ENCODE peak calls at places on chromosomes 12 and 14, in nine cellular contexts. One of them, this sample, is unnamed.
A peak's percentile ranks its signal among the peaks of the same experiment; 100 is the strongest.

GRCh38 chr12:50400104-50400637 is 514 bp upstream of the LARP4 start:
- DNase-seq in thoracic aorta: no peak
- DNase-seq in transverse colon: no peak
- DNase-seq in mesothelial cell of epicardium: no peak
- DNase-seq in tibial nerve: no peak
- DNase-seq in HFFc6: no peak
- DNase-seq in endothelial cell: no peak
- DNase-seq in lower lobe of right lung: no peak
- DNase-seq in mucosa of descending colon: no peak
- DNase-seq in this sample: no peak

GRCh38 chr12:108853426-108853825 is 4.0 kb downstream of the SSH1 start:
- DNase-seq in tibial nerve: no peak
- DNase-seq in HFFc6: no peak
- DNase-seq in thoracic aorta: no peak
- DNase-seq in mesothelial cell of epicardium: no peak
- DNase-seq in endothelial cell: no peak
- DNase-seq in mucosa of descending colon: no peak
- DNase-seq in lower lobe of right lung: no peak
- DNase-seq in transverse colon: no peak
- DNase-seq in this sample: no peak

GRCh38 chr14:36214476-36215216 is 38.1 kb upstream of the PTCSC3 start:
- DNase-seq in mucosa of descending colon: no peak
- DNase-seq in mesothelial cell of epicardium: no peak
- DNase-seq in transverse colon: no peak
- DNase-seq in endothelial cell: no peak
- DNase-seq in lower lobe of right lung: no peak
- DNase-seq in tibial nerve: no peak
- DNase-seq in HFFc6: no peak
- DNase-seq in thoracic aorta: no peak
- DNase-seq in this sample: no peak

GRCh38 chr12:116455540-116456306 is 103.5 kb upstream of the MAP1LC3B2 start:
- DNase-seq in transverse colon: peak; percentile 79
- DNase-seq in thoracic aorta: peak; percentile 90
- DNase-seq in HFFc6: peak; percentile 98
- DNase-seq in lower lobe of right lung: no peak
- DNase-seq in tibial nerve: peak; percentile 91
- DNase-seq in mucosa of descending colon: no peak
- DNase-seq in mesothelial cell of epicardium: peak; percentile 81
- DNase-seq in endothelial cell: peak; percentile 67
- DNase-seq in this sample: peak; percentile 93

GRCh38 chr12:70854138-70854537 is 66.4 kb downstream of the PTPRR start:
- DNase-seq in HFFc6: no peak
- DNase-seq in transverse colon: no peak
- DNase-seq in tibial nerve: no peak
- DNase-seq in mucosa of descending colon: no peak
- DNase-seq in mesothelial cell of epicardium: no peak
- DNase-seq in endothelial cell: no peak
- DNase-seq in lower lobe of right lung: no peak
- DNase-seq in thoracic aorta: no peak
- DNase-seq in this sample: no peak

GRCh38 chr12:53623526-53623925 is 2.7 kb downstream of the ATF7 start:
- DNase-seq in tibial nerve: peak; percentile 42
- DNase-seq in HFFc6: no peak
- DNase-seq in mucosa of descending colon: no peak
- DNase-seq in lower lobe of right lung: no peak
- DNase-seq in transverse colon: no peak
- DNase-seq in mesothelial cell of epicardium: no peak
- DNase-seq in thoracic aorta: no peak
- DNase-seq in endothelial cell: no peak
- DNase-seq in this sample: no peak

GRCh38 chr14:21711360-21711961 is 37.8 kb upstream of the OR4E1 start:
- DNase-seq in transverse colon: peak; percentile 13
- DNase-seq in HFFc6: peak; percentile 22
- DNase-seq in tibial nerve: peak; percentile 8
- DNase-seq in mucosa of descending colon: no peak
- DNase-seq in thoracic aorta: no peak
- DNase-seq in endothelial cell: peak; percentile 35
- DNase-seq in lower lobe of right lung: no peak
- DNase-seq in mesothelial cell of epicardium: no peak
- DNase-seq in this sample: no peak

GRCh38 chr12:10717410-10717809 is 5.7 kb downstream of the YBX3 start:
- DNase-seq in transverse colon: no peak
- DNase-seq in mesothelial cell of epicardium: no peak
- DNase-seq in endothelial cell: peak; percentile 27
- DNase-seq in thoracic aorta: no peak
- DNase-seq in tibial nerve: no peak
- DNase-seq in lower lobe of right lung: no peak
- DNase-seq in mucosa of descending colon: no peak
- DNase-seq in HFFc6: no peak
- DNase-seq in this sample: no peak

GRCh38 chr14:26527095-26527494 is 70.7 kb downstream of the NOVA1 start:
- DNase-seq in HFFc6: no peak
- DNase-seq in tibial nerve: no peak
- DNase-seq in thoracic aorta: no peak
- DNase-seq in transverse colon: no peak
- DNase-seq in endothelial cell: no peak
- DNase-seq in lower lobe of right lung: no peak
- DNase-seq in mesothelial cell of epicardium: no peak
- DNase-seq in mucosa of descending colon: no peak
- DNase-seq in this sample: no peak

GRCh38 chr12:95124106-95124505 is 50.7 kb upstream of the NR2C1 start:
- DNase-seq in endothelial cell: no peak
- DNase-seq in tibial nerve: no peak
- DNase-seq in mucosa of descending colon: no peak
- DNase-seq in mesothelial cell of epicardium: no peak
- DNase-seq in HFFc6: no peak
- DNase-seq in thoracic aorta: no peak
- DNase-seq in transverse colon: peak; percentile 28
- DNase-seq in lower lobe of right lung: peak; percentile 61
- DNase-seq in this sample: no peak

GRCh38 chr12:77151030-77151429 is 85.7 kb upstream of the E2F7 start:
- DNase-seq in endothelial cell: no peak
- DNase-seq in mucosa of descending colon: no peak
- DNase-seq in thoracic aorta: no peak
- DNase-seq in mesothelial cell of epicardium: no peak
- DNase-seq in transverse colon: no peak
- DNase-seq in tibial nerve: no peak
- DNase-seq in HFFc6: no peak
- DNase-seq in lower lobe of right lung: no peak
- DNase-seq in this sample: no peak

GRCh38 chr14:65006251-65006721 is 19.6 kb downstream of the FNTB start:
- DNase-seq in tibial nerve: no peak
- DNase-seq in mucosa of descending colon: no peak
- DNase-seq in mesothelial cell of epicardium: no peak
- DNase-seq in HFFc6: no peak
- DNase-seq in endothelial cell: no peak
- DNase-seq in thoracic aorta: no peak
- DNase-seq in transverse colon: no peak
- DNase-seq in lower lobe of right lung: no peak
- DNase-seq in this sample: no peak

GRCh38 chr12:22333751-22334695 is 484 bp downstream of the ST8SIA1 start:
- DNase-seq in tibial nerve: no peak
- DNase-seq in mucosa of descending colon: peak; percentile 53
- DNase-seq in transverse colon: peak; percentile 11
- DNase-seq in endothelial cell: peak; percentile 22
- DNase-seq in HFFc6: no peak
- DNase-seq in lower lobe of right lung: peak; percentile 49
- DNase-seq in thoracic aorta: no peak
- DNase-seq in mesothelial cell of epicardium: peak; percentile 42
- DNase-seq in this sample: no peak

GRCh38 chr12:126369487-126370463 is 1304.5 kb downstream of the AACS start:
- DNase-seq in endothelial cell: no peak
- DNase-seq in transverse colon: no peak
- DNase-seq in thoracic aorta: no peak
- DNase-seq in HFFc6: peak; percentile 44
- DNase-seq in mesothelial cell of epicardium: no peak
- DNase-seq in lower lobe of right lung: no peak
- DNase-seq in tibial nerve: no peak
- DNase-seq in mucosa of descending colon: no peak
- DNase-seq in this sample: no peak

GRCh38 chr14:60233251-60233650 is 15.8 kb upstream of the PPM1A start:
- DNase-seq in thoracic aorta: no peak
- DNase-seq in endothelial cell: no peak
- DNase-seq in lower lobe of right lung: no peak
- DNase-seq in mesothelial cell of epicardium: no peak
- DNase-seq in tibial nerve: no peak
- DNase-seq in HFFc6: no peak
- DNase-seq in mucosa of descending colon: no peak
- DNase-seq in transverse colon: no peak
- DNase-seq in this sample: no peak

GRCh38 chr14:36502558-36503508 is 17.2 kb downstream of the NKX2-1 start:
- DNase-seq in HFFc6: no peak
- DNase-seq in endothelial cell: no peak
- DNase-seq in mesothelial cell of epicardium: no peak
- DNase-seq in lower lobe of right lung: no peak
- DNase-seq in thoracic aorta: no peak
- DNase-seq in tibial nerve: no peak
- DNase-seq in mucosa of descending colon: no peak
- DNase-seq in transverse colon: no peak
- DNase-seq in this sample: no peak

GRCh38 chr12:96240251-96240650 is 46.1 kb downstream of the ELK3 start:
- DNase-seq in thoracic aorta: no peak
- DNase-seq in lower lobe of right lung: no peak
- DNase-seq in HFFc6: no peak
- DNase-seq in transverse colon: no peak
- DNase-seq in tibial nerve: no peak
- DNase-seq in mucosa of descending colon: no peak
- DNase-seq in mesothelial cell of epicardium: no peak
- DNase-seq in endothelial cell: no peak
- DNase-seq in this sample: no peak

GRCh38 chr12:52119398-52120254 is 40.1 kb downstream of the SMIM41 start:
- DNase-seq in thoracic aorta: no peak
- DNase-seq in mucosa of descending colon: no peak
- DNase-seq in endothelial cell: peak; percentile 52
- DNase-seq in tibial nerve: no peak
- DNase-seq in mesothelial cell of epicardium: peak; percentile 58
- DNase-seq in lower lobe of right lung: no peak
- DNase-seq in transverse colon: peak; percentile 47
- DNase-seq in HFFc6: no peak
- DNase-seq in this sample: no peak

GRCh38 chr12:46154221-46154975 is 114.4 kb downstream of the SLC38A1 start:
- DNase-seq in mesothelial cell of epicardium: no peak
- DNase-seq in endothelial cell: no peak
- DNase-seq in thoracic aorta: no peak
- DNase-seq in tibial nerve: no peak
- DNase-seq in lower lobe of right lung: no peak
- DNase-seq in transverse colon: no peak
- DNase-seq in HFFc6: peak; percentile 82
- DNase-seq in mucosa of descending colon: no peak
- DNase-seq in this sample: no peak

GRCh38 chr12:75087656-75088055 is 122.0 kb downstream of the KCNC2 start:
- DNase-seq in mucosa of descending colon: no peak
- DNase-seq in HFFc6: peak; percentile 2
- DNase-seq in transverse colon: no peak
- DNase-seq in tibial nerve: no peak
- DNase-seq in mesothelial cell of epicardium: no peak
- DNase-seq in lower lobe of right lung: no peak
- DNase-seq in thoracic aorta: no peak
- DNase-seq in endothelial cell: peak; percentile 5
- DNase-seq in this sample: no peak
- TF ChIP-seq CTCF in mucosa of descending colon: no peak
- TF ChIP-seq CTCF in HFFc6: peak; percentile 40
- TF ChIP-seq CTCF in transverse colon: no peak
- TF ChIP-seq CTCF in tibial nerve: no peak
- TF ChIP-seq CTCF in mesothelial cell of epicardium: no peak
- TF ChIP-seq CTCF in lower lobe of right lung: no peak
- TF ChIP-seq CTCF in thoracic aorta: no peak
- TF ChIP-seq CTCF in endothelial cell: no peak
- TF ChIP-seq CTCF in this sample: no peak

DNA sequence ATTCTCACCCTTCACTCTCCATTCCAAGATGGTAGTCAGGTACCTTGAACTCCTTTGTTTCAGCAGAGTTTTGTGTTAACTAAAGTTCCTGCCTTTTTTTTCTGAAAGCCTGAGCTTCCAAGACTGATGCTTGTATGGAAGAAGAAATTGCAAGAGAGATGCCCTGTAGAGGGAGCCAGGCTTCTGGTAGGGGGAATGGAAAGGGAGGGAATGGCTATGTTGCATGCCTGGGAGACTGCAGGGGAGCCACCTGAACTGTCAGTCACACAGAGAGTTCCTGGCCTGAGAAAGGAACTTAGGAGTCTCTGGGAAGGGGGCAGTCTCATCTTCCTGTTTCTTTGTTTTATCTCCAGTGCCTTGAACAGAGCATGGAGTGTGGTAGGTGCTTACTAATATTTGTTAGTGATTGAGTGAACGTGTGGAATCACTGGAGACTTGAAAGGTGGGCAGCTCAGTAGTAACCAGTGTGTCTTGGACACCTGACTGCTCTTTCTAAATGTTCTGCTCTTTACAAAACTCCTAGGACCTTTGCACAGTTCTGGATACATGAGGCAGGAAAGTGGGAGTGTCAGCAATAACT is 132.2 kb downstream of the ANO4 start:
- DNase-seq in thoracic aorta: no peak
- DNase-seq in mucosa of descending colon: no peak
- DNase-seq in endothelial cell: peak; percentile 33
- DNase-seq in HFFc6: peak; percentile 28
- DNase-seq in tibial nerve: no peak
- DNase-seq in transverse colon: peak; percentile 8
- DNase-seq in mesothelial cell of epicardium: peak; percentile 37
- DNase-seq in lower lobe of right lung: no peak
- DNase-seq in this sample: no peak
- TF ChIP-seq CTCF in thoracic aorta: no peak
- TF ChIP-seq CTCF in mucosa of descending colon: no peak
- TF ChIP-seq CTCF in endothelial cell: no peak
- TF ChIP-seq CTCF in HFFc6: peak; percentile 60
- TF ChIP-seq CTCF in tibial nerve: no peak
- TF ChIP-seq CTCF in transverse colon: no peak
- TF ChIP-seq CTCF in mesothelial cell of epicardium: no peak
- TF ChIP-seq CTCF in lower lobe of right lung: no peak
- TF ChIP-seq CTCF in this sample: peak; percentile 19

GRCh38 chr12:49366652-49367380 is 446 bp upstream of the SPATS2 start:
- DNase-seq in tibial nerve: peak; percentile 75
- DNase-seq in lower lobe of right lung: peak; percentile 89
- DNase-seq in transverse colon: peak; percentile 90
- DNase-seq in thoracic aorta: no peak
- DNase-seq in HFFc6: peak; percentile 92
- DNase-seq in mucosa of descending colon: peak; percentile 90
- DNase-seq in mesothelial cell of epicardium: peak; percentile 99
- DNase-seq in endothelial cell: peak; percentile 100
- DNase-seq in this sample: peak; percentile 99
- TF ChIP-seq CTCF in tibial nerve: peak; percentile 40
- TF ChIP-seq CTCF in lower lobe of right lung: peak; percentile 30
- TF ChIP-seq CTCF in transverse colon: peak; percentile 39
- TF ChIP-seq CTCF in thoracic aorta: peak; percentile 45
- TF ChIP-seq CTCF in HFFc6: peak; percentile 54
- TF ChIP-seq CTCF in mucosa of descending colon: no peak
- TF ChIP-seq CTCF in mesothelial cell of epicardium: no peak
- TF ChIP-seq CTCF in endothelial cell: no peak
- TF ChIP-seq CTCF in this sample: peak; percentile 44

DNA sequence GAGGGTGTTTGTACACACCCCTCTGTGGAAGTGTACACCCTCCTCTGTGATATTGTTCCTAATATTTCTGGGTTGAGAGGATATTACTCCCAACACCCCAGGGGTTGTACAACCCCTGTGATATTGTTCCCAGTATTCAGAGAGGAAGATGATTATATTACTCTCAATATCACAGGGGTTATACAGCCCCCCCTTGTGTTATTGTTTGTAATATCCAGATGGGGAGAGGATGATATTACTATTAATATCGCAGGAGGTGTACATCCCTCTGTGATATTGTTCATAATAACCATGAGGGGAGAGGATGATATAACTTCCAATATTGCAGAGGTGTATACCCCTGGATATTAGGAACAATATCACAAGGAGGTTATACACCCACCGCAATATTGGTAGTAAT is 566.1 kb upstream of the MIS18BP1 start:
- DNase-seq in thoracic aorta: no peak
- DNase-seq in transverse colon: no peak
- DNase-seq in tibial nerve: no peak
- DNase-seq in mesothelial cell of epicardium: no peak
- DNase-seq in lower lobe of right lung: no peak
- DNase-seq in mucosa of descending colon: no peak
- DNase-seq in HFFc6: no peak
- DNase-seq in endothelial cell: no peak
- DNase-seq in this sample: no peak
- TF ChIP-seq CTCF in thoracic aorta: no peak
- TF ChIP-seq CTCF in transverse colon: no peak
- TF ChIP-seq CTCF in tibial nerve: no peak
- TF ChIP-seq CTCF in mesothelial cell of epicardium: no peak
- TF ChIP-seq CTCF in lower lobe of right lung: no peak
- TF ChIP-seq CTCF in mucosa of descending colon: no peak
- TF ChIP-seq CTCF in HFFc6: no peak
- TF ChIP-seq CTCF in endothelial cell: no peak
- TF ChIP-seq CTCF in this sample: peak; percentile 16